ENCODE peak calls at places on chromosomes 4 and X, in seven cellular contexts. O is T-cell; A is NCI-H1105; I is activated naive CD4-positive, alpha-beta T cell treated with Interleukin-2 at 50 U/mL for 16 hours; X is CD8-positive, alpha-beta T cell; V is SW480; H is NCI-H2029. M is an unnamed sample.

GRCh38 chr4:53905935-53906377 is 158.4 kb downstream of the CHIC2 start:
- DNase-seq in O (no peak), A (no peak), I (no peak), X (no peak), V (peak; percentile 38), H (no peak), M (no peak)

GRCh38 chrX:1481636-1482529 is 29.2 kb upstream of the ASMTL start:
- DNase-seq in O (peak; percentile 61), A (no peak), I (peak; percentile 79), X (peak; percentile 76), V (peak; percentile 91), H (no peak), M (no peak)

GRCh38 chrX:65601530-65602281 is 65.7 kb upstream of the MSN start:
- DNase-seq in O (peak; percentile 54), A (no peak), I (peak; percentile 49), X (peak; percentile 57), V (peak; percentile 17), H (peak; percentile 87), M (peak; percentile 67)

GRCh38 chrX:68438575-68438974 is 5.3 kb upstream of the OPHN1 start:
- DNase-seq in O (no peak), A (no peak), I (no peak), X (no peak), V (no peak), H (no peak), M (no peak)

GRCh38 chr4:31234494-31234893 is 514.3 kb downstream of the PCDH7 start:
- DNase-seq in O (no peak), A (no peak), I (no peak), X (no peak), V (peak; percentile 6), H (no peak), M (no peak)

GRCh38 chrX:11787564-11787963 is 29.5 kb downstream of the MSL3 start:
- DNase-seq in O (peak; percentile 73), A (no peak), I (peak; percentile 73), X (peak; percentile 66), V (no peak), H (no peak), M (no peak)

GRCh38 chr4:76614589-76614988 is 179.6 kb downstream of the SHROOM3 start:
- DNase-seq in O (no peak), A (no peak), I (no peak), X (no peak), V (no peak), H (no peak), M (peak; percentile 34)

GRCh38 chrX:21996872-21997271 is 35.3 kb upstream of the PHEX start:
- DNase-seq in O (no peak), A (no peak), I (no peak), X (no peak), V (no peak), H (no peak), M (no peak)

GRCh38 chrX:146863566-146863965 is 49.0 kb upstream of the CXorf51A start:
- DNase-seq in O (no peak), A (no peak), I (no peak), X (no peak), V (no peak), H (no peak), M (no peak)

M was measured in thoracic aorta.